ENCODE peak calls at places on chromosome 15, in eight cellular contexts. One of them, this sample, is unnamed.

GRCh38 chr15:78139564-78139963 is 8.3 kb upstream of the CIB2 start:
- DNase-seq in bronchial epithelial cell: no peak
- DNase-seq in tibial artery: no peak
- DNase-seq in uterus: no peak
- DNase-seq in cardiac fibroblast: no peak
- DNase-seq in fibroblast of mammary gland: no peak
- DNase-seq in brain microvascular endothelial cell: no peak
- DNase-seq in psoas muscle: no peak
- DNase-seq in this sample: no peak

GRCh38 chr15:81498314-81498713 is 124.3 kb upstream of the TMC3 start:
- DNase-seq in bronchial epithelial cell: no peak
- DNase-seq in tibial artery: no peak
- DNase-seq in uterus: no peak
- DNase-seq in cardiac fibroblast: no peak
- DNase-seq in fibroblast of mammary gland: no peak
- DNase-seq in brain microvascular endothelial cell: no peak
- DNase-seq in psoas muscle: no peak
- DNase-seq in this sample: no peak

GRCh38 chr15:84600331-84600686 is 500 bp upstream of the ZSCAN2 start:
- DNase-seq in bronchial epithelial cell: peak; percentile 83
- DNase-seq in tibial artery: peak; percentile 88
- DNase-seq in uterus: peak; percentile 82
- DNase-seq in cardiac fibroblast: peak; percentile 90
- DNase-seq in fibroblast of mammary gland: peak; percentile 85
- DNase-seq in brain microvascular endothelial cell: peak; percentile 91
- DNase-seq in psoas muscle: peak; percentile 87
- DNase-seq in this sample: peak; percentile 48

GRCh38 chr15:92077353-92078080 is 224.0 kb downstream of the SLCO3A1 start:
- DNase-seq in bronchial epithelial cell: peak; percentile 56
- DNase-seq in tibial artery: peak; percentile 72
- DNase-seq in uterus: peak; percentile 70
- DNase-seq in cardiac fibroblast: peak; percentile 78
- DNase-seq in fibroblast of mammary gland: peak; percentile 64
- DNase-seq in brain microvascular endothelial cell: peak; percentile 60
- DNase-seq in psoas muscle: peak; percentile 65
- DNase-seq in this sample: peak; percentile 44

GRCh38 chr15:83243634-83244033 is 36.0 kb upstream of the HDGFL3 start:
- DNase-seq in bronchial epithelial cell: no peak
- DNase-seq in tibial artery: no peak
- DNase-seq in uterus: no peak
- DNase-seq in cardiac fibroblast: no peak
- DNase-seq in fibroblast of mammary gland: no peak
- DNase-seq in brain microvascular endothelial cell: no peak
- DNase-seq in psoas muscle: no peak
- DNase-seq in this sample: no peak

GRCh38 chr15:61099030-61099800 is 129.9 kb downstream of the RORA start:
- DNase-seq in bronchial epithelial cell: no peak
- DNase-seq in tibial artery: no peak
- DNase-seq in uterus: no peak
- DNase-seq in cardiac fibroblast: no peak
- DNase-seq in fibroblast of mammary gland: peak; percentile 27
- DNase-seq in brain microvascular endothelial cell: peak; percentile 6
- DNase-seq in psoas muscle: no peak
- DNase-seq in this sample: peak; percentile 59

GRCh38 chr15:62482715-62483429 is 317.8 kb upstream of the C2CD4B start:
- DNase-seq in bronchial epithelial cell: peak; percentile 12
- DNase-seq in tibial artery: no peak
- DNase-seq in uterus: no peak
- DNase-seq in cardiac fibroblast: peak; percentile 37
- DNase-seq in fibroblast of mammary gland: no peak
- DNase-seq in brain microvascular endothelial cell: peak; percentile 32
- DNase-seq in psoas muscle: no peak
- DNase-seq in this sample: no peak

GRCh38 chr15:83558146-83558545 is 95.8 kb upstream of the ADAMTSL3 start:
- DNase-seq in bronchial epithelial cell: no peak
- DNase-seq in tibial artery: no peak
- DNase-seq in uterus: no peak
- DNase-seq in cardiac fibroblast: no peak
- DNase-seq in fibroblast of mammary gland: no peak
- DNase-seq in brain microvascular endothelial cell: no peak
- DNase-seq in psoas muscle: no peak
- DNase-seq in this sample: no peak

GRCh38 chr15:66729339-66729951 is 27.4 kb downstream of the SMAD6 start:
- DNase-seq in bronchial epithelial cell: no peak
- DNase-seq in tibial artery: no peak
- DNase-seq in uterus: peak; percentile 76
- DNase-seq in cardiac fibroblast: no peak
- DNase-seq in fibroblast of mammary gland: no peak
- DNase-seq in brain microvascular endothelial cell: no peak
- DNase-seq in psoas muscle: no peak
- DNase-seq in this sample: no peak

GRCh38 chr15:91268510-91268909 is 168.5 kb downstream of the SV2B start:
- DNase-seq in bronchial epithelial cell: no peak
- DNase-seq in tibial artery: no peak
- DNase-seq in uterus: no peak
- DNase-seq in cardiac fibroblast: no peak
- DNase-seq in fibroblast of mammary gland: peak; percentile 11
- DNase-seq in brain microvascular endothelial cell: no peak
- DNase-seq in psoas muscle: no peak
- DNase-seq in this sample: no peak

GRCh38 chr15:83854950-83855707 is 201.2 kb downstream of the ADAMTSL3 start:
- DNase-seq in bronchial epithelial cell: no peak
- DNase-seq in tibial artery: no peak
- DNase-seq in uterus: no peak
- DNase-seq in cardiac fibroblast: no peak
- DNase-seq in fibroblast of mammary gland: no peak
- DNase-seq in brain microvascular endothelial cell: no peak
- DNase-seq in psoas muscle: no peak
- DNase-seq in this sample: no peak

GRCh38 chr15:57555270-57555669 is 36.4 kb upstream of the MYZAP start:
- DNase-seq in bronchial epithelial cell: no peak
- DNase-seq in tibial artery: no peak
- DNase-seq in uterus: no peak
- DNase-seq in cardiac fibroblast: peak; percentile 35
- DNase-seq in fibroblast of mammary gland: no peak
- DNase-seq in brain microvascular endothelial cell: no peak
- DNase-seq in psoas muscle: no peak
- DNase-seq in this sample: no peak

DNA sequence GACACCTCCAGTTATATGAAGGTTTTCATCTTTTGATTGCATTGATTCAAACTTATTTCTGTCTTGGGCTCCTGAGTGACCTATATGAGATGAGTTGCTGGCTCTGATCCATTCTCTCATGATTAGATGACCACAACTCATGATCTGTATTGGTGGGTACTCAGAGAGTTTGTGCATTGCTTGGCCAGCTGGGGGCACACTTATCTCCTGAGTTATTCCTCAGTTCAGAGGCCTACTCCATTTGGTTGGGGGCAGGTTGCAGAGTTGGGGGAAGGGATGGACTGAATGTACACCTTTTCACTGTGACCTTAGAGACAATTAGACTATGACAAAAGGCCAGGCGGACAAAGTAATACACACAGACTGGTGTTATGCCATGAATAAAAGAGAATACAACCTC is 166.2 kb upstream of the SEMA6D start:
- DNase-seq in bronchial epithelial cell: peak; percentile 9
- DNase-seq in tibial artery: no peak
- DNase-seq in uterus: no peak
- DNase-seq in cardiac fibroblast: no peak
- DNase-seq in fibroblast of mammary gland: peak; percentile 1
- DNase-seq in brain microvascular endothelial cell: no peak
- DNase-seq in psoas muscle: no peak
- DNase-seq in this sample: no peak
- TF ChIP-seq CTCF in bronchial epithelial cell: no peak
- TF ChIP-seq CTCF in tibial artery: no peak
- TF ChIP-seq CTCF in uterus: no peak
- TF ChIP-seq CTCF in cardiac fibroblast: no peak
- TF ChIP-seq CTCF in fibroblast of mammary gland: no peak
- TF ChIP-seq CTCF in brain microvascular endothelial cell: peak; percentile 42
- TF ChIP-seq CTCF in psoas muscle: no peak
- TF ChIP-seq CTCF in this sample: peak; percentile 13

DNA sequence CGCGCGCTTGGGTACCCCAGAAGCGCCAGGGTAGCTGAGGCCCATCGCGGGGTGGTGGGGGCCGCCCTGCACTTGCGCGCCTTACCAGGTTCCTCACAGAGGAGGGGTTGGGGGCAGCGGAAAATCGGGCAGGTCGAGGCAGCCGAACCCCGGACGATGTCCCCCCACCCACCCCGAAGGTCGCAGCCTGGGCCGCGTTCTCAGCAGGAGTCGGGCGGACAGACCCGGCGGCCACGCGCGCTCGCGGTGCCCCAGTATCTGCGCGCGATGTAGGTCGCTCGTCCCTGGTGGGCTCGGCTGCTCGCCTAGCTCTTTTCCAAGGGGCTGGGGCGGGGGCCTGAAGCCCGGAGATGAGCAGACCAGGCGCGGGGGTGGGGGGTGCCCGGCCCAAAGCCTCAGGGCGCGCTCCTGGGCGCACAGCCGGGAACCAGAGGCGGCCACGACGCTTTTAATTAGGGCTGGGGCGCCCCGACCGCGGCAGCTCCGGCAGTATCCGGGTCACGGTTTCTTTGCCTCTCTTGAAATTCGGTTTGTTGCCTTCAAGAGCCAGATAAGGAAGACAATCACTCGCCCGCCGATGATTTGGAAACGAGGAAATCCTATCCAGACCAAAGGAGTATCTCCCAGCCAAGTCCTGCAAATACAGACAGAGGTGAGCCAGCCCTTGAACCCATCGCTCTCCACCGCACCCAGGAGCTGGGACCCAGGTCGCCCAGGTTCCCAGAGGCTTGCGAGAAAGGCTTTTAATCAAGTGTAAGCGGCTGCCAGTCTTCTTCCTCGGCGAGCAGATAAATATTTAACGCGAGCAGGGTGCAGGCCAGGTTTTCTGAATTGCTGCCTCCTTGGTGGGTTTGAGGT is 4.6 kb downstream of the SKOR1 start:
- DNase-seq in bronchial epithelial cell: no peak
- DNase-seq in tibial artery: no peak
- DNase-seq in uterus: no peak
- DNase-seq in cardiac fibroblast: no peak
- DNase-seq in fibroblast of mammary gland: no peak
- DNase-seq in brain microvascular endothelial cell: no peak
- DNase-seq in psoas muscle: no peak
- DNase-seq in this sample: no peak
- H3K4me3 ChIP-seq in bronchial epithelial cell: no peak overlapping the region
- H3K4me3 ChIP-seq in tibial artery: no peak overlapping the region
- H3K4me3 ChIP-seq in uterus: no peak overlapping the region
- H3K4me3 ChIP-seq in cardiac fibroblast: no peak overlapping the region
- H3K4me3 ChIP-seq in fibroblast of mammary gland: no peak overlapping the region
- H3K4me3 ChIP-seq in brain microvascular endothelial cell: no peak overlapping the region
- H3K4me3 ChIP-seq in psoas muscle: no peak overlapping the region
- H3K4me3 ChIP-seq in this sample: no peak overlapping the region

GRCh38 chr15:69324565-69324964 is 25.9 kb downstream of the PAQR5 start:
- DNase-seq in bronchial epithelial cell: no peak
- DNase-seq in tibial artery: no peak
- DNase-seq in uterus: no peak
- DNase-seq in cardiac fibroblast: no peak
- DNase-seq in fibroblast of mammary gland: no peak
- DNase-seq in brain microvascular endothelial cell: no peak
- DNase-seq in psoas muscle: no peak
- DNase-seq in this sample: no peak

GRCh38 chr15:69319384-69320375 is 21.0 kb downstream of the PAQR5 start:
- DNase-seq in bronchial epithelial cell: no peak
- DNase-seq in tibial artery: no peak
- DNase-seq in uterus: no peak
- DNase-seq in cardiac fibroblast: no peak
- DNase-seq in fibroblast of mammary gland: no peak
- DNase-seq in brain microvascular endothelial cell: no peak
- DNase-seq in psoas muscle: no peak
- DNase-seq in this sample: no peak

GRCh38 chr15:69321041-69321554 is 22.4 kb downstream of the PAQR5 start:
- DNase-seq in bronchial epithelial cell: no peak
- DNase-seq in tibial artery: no peak
- DNase-seq in uterus: no peak
- DNase-seq in cardiac fibroblast: no peak
- DNase-seq in fibroblast of mammary gland: no peak
- DNase-seq in brain microvascular endothelial cell: no peak
- DNase-seq in psoas muscle: no peak
- DNase-seq in this sample: no peak

GRCh38 chr15:69325456-69325971 is 26.8 kb downstream of the PAQR5 start:
- DNase-seq in bronchial epithelial cell: no peak
- DNase-seq in tibial artery: no peak
- DNase-seq in uterus: no peak
- DNase-seq in cardiac fibroblast: no peak
- DNase-seq in fibroblast of mammary gland: no peak
- DNase-seq in brain microvascular endothelial cell: no peak
- DNase-seq in psoas muscle: no peak
- DNase-seq in this sample: no peak

DNA sequence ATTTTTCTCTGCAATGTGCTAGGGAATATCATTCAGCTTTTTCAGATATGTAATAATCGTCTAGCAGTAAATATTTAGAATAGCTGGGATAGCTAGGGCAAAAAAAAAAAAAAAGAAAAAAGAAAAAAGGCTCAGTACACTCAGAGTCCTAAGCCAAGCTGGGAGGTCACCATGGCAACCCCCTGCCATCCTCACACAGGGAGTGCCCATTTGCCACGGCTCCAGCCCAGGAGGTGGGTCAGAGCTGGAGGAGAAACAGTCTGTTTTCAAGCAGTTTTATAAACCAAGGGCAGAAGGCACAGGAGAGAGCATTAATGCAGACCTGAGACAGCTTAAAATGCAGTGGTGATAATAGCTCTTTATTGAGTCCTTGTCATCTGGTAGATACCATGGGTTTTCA is 25.3 kb downstream of the PAQR5 start:
- DNase-seq in bronchial epithelial cell: no peak
- DNase-seq in tibial artery: no peak
- DNase-seq in uterus: no peak
- DNase-seq in cardiac fibroblast: no peak
- DNase-seq in fibroblast of mammary gland: no peak
- DNase-seq in brain microvascular endothelial cell: no peak
- DNase-seq in psoas muscle: no peak
- DNase-seq in this sample: no peak
- TF ChIP-seq CTCF in bronchial epithelial cell: no peak
- TF ChIP-seq CTCF in tibial artery: no peak
- TF ChIP-seq CTCF in uterus: no peak
- TF ChIP-seq CTCF in cardiac fibroblast: no peak
- TF ChIP-seq CTCF in fibroblast of mammary gland: no peak
- TF ChIP-seq CTCF in brain microvascular endothelial cell: no peak
- TF ChIP-seq CTCF in psoas muscle: no peak
- TF ChIP-seq CTCF in this sample: no peak

DNA sequence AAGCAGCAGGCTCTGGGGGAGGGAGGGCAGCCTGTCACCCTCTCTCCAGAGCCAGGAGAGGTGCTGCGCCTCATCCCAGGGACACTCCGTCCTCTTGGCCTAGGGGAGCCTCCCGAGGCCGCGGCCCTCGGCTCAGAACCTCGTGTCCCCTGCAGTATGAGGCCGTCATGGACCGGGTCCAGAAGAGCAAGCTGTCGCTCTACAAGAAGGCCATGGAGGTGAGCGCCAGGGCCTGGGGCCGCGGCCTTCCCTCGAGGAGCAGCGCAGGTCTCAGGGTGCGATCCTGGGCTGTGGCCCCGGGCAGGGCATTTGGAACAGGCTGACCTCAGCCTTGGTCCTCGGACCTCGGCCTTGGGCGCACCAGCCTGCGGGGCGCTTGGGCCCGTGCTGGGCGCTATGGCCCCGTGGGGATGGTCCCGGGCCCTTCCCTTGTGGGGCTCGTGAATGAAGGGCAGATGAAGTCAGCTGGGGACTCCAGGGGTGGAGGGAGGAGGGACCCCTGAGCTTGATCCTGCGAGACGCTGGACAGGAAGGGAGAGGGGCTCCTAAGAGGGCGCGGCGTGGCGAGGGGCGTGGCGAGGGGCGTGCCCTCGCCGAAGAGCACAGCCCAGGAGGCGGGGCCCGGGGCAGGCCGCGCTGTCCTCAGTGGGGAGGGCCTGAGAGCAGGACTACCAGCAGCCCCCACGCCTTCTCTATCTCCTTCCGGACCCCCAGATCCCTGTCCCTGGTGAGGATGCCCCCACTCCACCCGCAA is 32.9 kb downstream of the PSTPIP1 start:
- DNase-seq in bronchial epithelial cell: no peak
- DNase-seq in tibial artery: peak; percentile 16
- DNase-seq in uterus: peak; percentile 14
- DNase-seq in cardiac fibroblast: no peak
- DNase-seq in fibroblast of mammary gland: no peak
- DNase-seq in brain microvascular endothelial cell: no peak
- DNase-seq in psoas muscle: no peak
- DNase-seq in this sample: no peak
- H3K4me3 ChIP-seq in bronchial epithelial cell: no peak overlapping the region
- H3K4me3 ChIP-seq in tibial artery: no peak overlapping the region
- H3K4me3 ChIP-seq in uterus: no peak overlapping the region
- H3K4me3 ChIP-seq in cardiac fibroblast: peak overlapping the region; percentile 30
- H3K4me3 ChIP-seq in fibroblast of mammary gland: no peak overlapping the region
- H3K4me3 ChIP-seq in brain microvascular endothelial cell: peak overlapping the region; percentile 35
- H3K4me3 ChIP-seq in psoas muscle: peak overlapping the region; percentile 53
- H3K4me3 ChIP-seq in this sample: peak overlapping the region; percentile 27

This sample was measured in astrocyte of the cerebellum.